ENCODE peak calls at places on chromosomes 1 and 21, in ten cellular contexts. One of them, this sample, is unnamed.

GRCh38 chr1:94258873-94259331 is 21.5 kb upstream of the ARHGAP29 start:
- DNase-seq in breast epithelium: peak; percentile 87
- DNase-seq in stomach: no peak
- DNase-seq in sigmoid colon: peak; percentile 88
- DNase-seq in prostate gland: peak; percentile 68
- DNase-seq in K562: no peak
- DNase-seq in HCT116: peak; percentile 71
- DNase-seq in spleen: no peak
- DNase-seq in H1: no peak
- DNase-seq in transverse colon: peak; percentile 26
- DNase-seq in this sample: no peak

GRCh38 chr21:28671549-28672195 is 321.0 kb downstream of the LTN1 start:
- DNase-seq in breast epithelium: no peak
- DNase-seq in stomach: no peak
- DNase-seq in sigmoid colon: no peak
- DNase-seq in prostate gland: no peak
- DNase-seq in K562: no peak
- DNase-seq in HCT116: no peak
- DNase-seq in spleen: no peak
- DNase-seq in H1: no peak
- DNase-seq in transverse colon: no peak
- DNase-seq in this sample: no peak

GRCh38 chr1:54132485-54132884 is 20.3 kb downstream of the CDCP2 start:
- DNase-seq in breast epithelium: no peak
- DNase-seq in stomach: no peak
- DNase-seq in sigmoid colon: no peak
- DNase-seq in prostate gland: no peak
- DNase-seq in K562: no peak
- DNase-seq in HCT116: no peak
- DNase-seq in spleen: no peak
- DNase-seq in H1: no peak
- DNase-seq in transverse colon: no peak
- DNase-seq in this sample: no peak

GRCh38 chr1:19222979-19223824 is 13.1 kb upstream of the UBR4 start:
- DNase-seq in breast epithelium: no peak
- DNase-seq in stomach: no peak
- DNase-seq in sigmoid colon: no peak
- DNase-seq in prostate gland: no peak
- DNase-seq in K562: no peak
- DNase-seq in HCT116: no peak
- DNase-seq in spleen: no peak
- DNase-seq in H1: no peak
- DNase-seq in transverse colon: no peak
- DNase-seq in this sample: no peak

GRCh38 chr1:54006508-54006907 is 11.5 kb downstream of the LDLRAD1 start:
- DNase-seq in breast epithelium: no peak
- DNase-seq in stomach: no peak
- DNase-seq in sigmoid colon: no peak
- DNase-seq in prostate gland: no peak
- DNase-seq in K562: no peak
- DNase-seq in HCT116: no peak
- DNase-seq in spleen: no peak
- DNase-seq in H1: no peak
- DNase-seq in transverse colon: no peak
- DNase-seq in this sample: no peak

GRCh38 chr1:10033359-10033845 is 644 bp downstream of the UBE4B start:
- DNase-seq in breast epithelium: no peak
- DNase-seq in stomach: no peak
- DNase-seq in sigmoid colon: peak; percentile 62
- DNase-seq in prostate gland: peak; percentile 26
- DNase-seq in K562: no peak
- DNase-seq in HCT116: peak; percentile 21
- DNase-seq in spleen: no peak
- DNase-seq in H1: no peak
- DNase-seq in transverse colon: peak; percentile 25
- DNase-seq in this sample: peak; percentile 92

GRCh38 chr1:181077576-181078242 is 10.8 kb upstream of the IER5 start:
- DNase-seq in breast epithelium: no peak
- DNase-seq in stomach: no peak
- DNase-seq in sigmoid colon: no peak
- DNase-seq in prostate gland: no peak
- DNase-seq in K562: no peak
- DNase-seq in HCT116: no peak
- DNase-seq in spleen: no peak
- DNase-seq in H1: no peak
- DNase-seq in transverse colon: no peak
- DNase-seq in this sample: no peak

GRCh38 chr1:161217831-161218230 is 2.7 kb downstream of the FCER1G start:
- DNase-seq in breast epithelium: no peak
- DNase-seq in stomach: no peak
- DNase-seq in sigmoid colon: peak; percentile 54
- DNase-seq in prostate gland: no peak
- DNase-seq in K562: no peak
- DNase-seq in HCT116: no peak
- DNase-seq in spleen: peak; percentile 63
- DNase-seq in H1: no peak
- DNase-seq in transverse colon: no peak
- DNase-seq in this sample: no peak

GRCh38 chr1:100400332-100400933 is 48.1 kb downstream of the CDC14A start:
- DNase-seq in breast epithelium: no peak
- DNase-seq in stomach: peak; percentile 46
- DNase-seq in sigmoid colon: no peak
- DNase-seq in prostate gland: peak; percentile 30
- DNase-seq in K562: peak; percentile 41
- DNase-seq in HCT116: no peak
- DNase-seq in spleen: peak; percentile 87
- DNase-seq in H1: peak; percentile 38
- DNase-seq in transverse colon: peak; percentile 43
- DNase-seq in this sample: no peak

GRCh38 chr1:37068897-37069296 is 34.6 kb upstream of the GRIK3 start:
- DNase-seq in breast epithelium: no peak
- DNase-seq in stomach: no peak
- DNase-seq in sigmoid colon: no peak
- DNase-seq in prostate gland: no peak
- DNase-seq in K562: no peak
- DNase-seq in HCT116: no peak
- DNase-seq in spleen: no peak
- DNase-seq in H1: no peak
- DNase-seq in transverse colon: no peak
- DNase-seq in this sample: no peak

GRCh38 chr1:196661345-196661744 is 9.5 kb downstream of the CFH start:
- DNase-seq in breast epithelium: no peak
- DNase-seq in stomach: no peak
- DNase-seq in sigmoid colon: no peak
- DNase-seq in prostate gland: no peak
- DNase-seq in K562: no peak
- DNase-seq in HCT116: no peak
- DNase-seq in spleen: no peak
- DNase-seq in H1: no peak
- DNase-seq in transverse colon: no peak
- DNase-seq in this sample: no peak

GRCh38 chr1:150473659-150474058 is 13.6 kb upstream of the TARS2 start:
- DNase-seq in breast epithelium: no peak
- DNase-seq in stomach: no peak
- DNase-seq in sigmoid colon: peak; percentile 83
- DNase-seq in prostate gland: peak; percentile 39
- DNase-seq in K562: no peak
- DNase-seq in HCT116: no peak
- DNase-seq in spleen: no peak
- DNase-seq in H1: no peak
- DNase-seq in transverse colon: no peak
- DNase-seq in this sample: no peak

DNA sequence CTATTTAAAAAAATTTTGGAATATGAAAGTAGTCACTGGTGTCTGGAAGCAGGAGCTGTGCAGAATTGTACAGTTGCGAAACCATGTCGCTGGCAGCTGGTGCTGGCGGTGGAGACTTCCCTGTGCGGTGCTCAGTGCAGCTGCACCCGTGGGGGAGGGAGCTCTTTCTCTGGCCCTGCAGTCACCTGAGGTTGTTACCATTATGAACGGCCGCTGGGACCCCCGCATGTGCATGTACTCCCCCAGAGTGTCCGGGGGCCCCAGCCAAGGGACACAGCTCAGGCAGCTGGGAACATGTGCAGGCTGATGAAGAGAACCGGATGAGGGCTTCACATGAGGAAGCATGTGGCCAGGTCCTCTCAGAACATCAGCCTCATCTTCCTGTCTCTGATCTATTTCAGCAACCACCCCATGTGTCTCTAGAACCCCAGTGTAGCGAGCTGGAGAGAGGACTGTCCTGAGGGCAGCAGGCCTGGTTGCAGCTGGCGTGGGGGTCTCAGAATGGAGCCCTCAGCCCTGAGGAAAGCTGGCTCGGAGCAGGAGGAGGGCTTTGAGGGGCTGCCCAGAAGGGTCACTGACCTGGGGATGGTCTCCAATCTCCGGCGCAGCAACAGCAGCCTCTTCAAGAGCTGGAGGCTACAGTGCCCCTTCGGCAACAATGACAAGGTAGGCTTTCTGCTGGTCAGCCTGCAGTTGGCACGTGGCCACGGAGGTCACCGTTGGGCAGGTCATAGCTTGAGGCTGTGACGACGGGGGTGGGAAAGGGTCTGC is at the start of gene TRPM2:
- DNase-seq in breast epithelium: no peak
- DNase-seq in stomach: peak; percentile 40
- DNase-seq in sigmoid colon: no peak
- DNase-seq in prostate gland: no peak
- DNase-seq in K562: no peak
- DNase-seq in HCT116: no peak
- DNase-seq in spleen: peak; percentile 87
- DNase-seq in H1: no peak
- DNase-seq in transverse colon: peak; percentile 52
- DNase-seq in this sample: no peak
- TF ChIP-seq POLR2A in breast epithelium: no peak
- TF ChIP-seq POLR2A in stomach: no peak
- TF ChIP-seq POLR2A in sigmoid colon: no peak
- TF ChIP-seq POLR2A in prostate gland: no peak
- TF ChIP-seq POLR2A in K562: no peak
- TF ChIP-seq POLR2A in HCT116: no peak
- TF ChIP-seq POLR2A in spleen: no peak
- TF ChIP-seq POLR2A in H1: no peak
- TF ChIP-seq POLR2A in transverse colon: no peak
- TF ChIP-seq POLR2A in this sample: no peak

GRCh38 chr1:221720545-221720944 is 21.3 kb downstream of the DUSP10 start:
- DNase-seq in breast epithelium: no peak
- DNase-seq in stomach: no peak
- DNase-seq in sigmoid colon: no peak
- DNase-seq in prostate gland: no peak
- DNase-seq in K562: no peak
- DNase-seq in HCT116: no peak
- DNase-seq in spleen: no peak
- DNase-seq in H1: no peak
- DNase-seq in transverse colon: no peak
- DNase-seq in this sample: no peak

GRCh38 chr1:221719278-221719597 is 22.7 kb downstream of the DUSP10 start:
- DNase-seq in breast epithelium: no peak
- DNase-seq in stomach: no peak
- DNase-seq in sigmoid colon: no peak
- DNase-seq in prostate gland: no peak
- DNase-seq in K562: no peak
- DNase-seq in HCT116: no peak
- DNase-seq in spleen: no peak
- DNase-seq in H1: no peak
- DNase-seq in transverse colon: no peak
- DNase-seq in this sample: no peak

GRCh38 chr1:221718391-221719277 is 23.3 kb downstream of the DUSP10 start:
- DNase-seq in breast epithelium: no peak
- DNase-seq in stomach: no peak
- DNase-seq in sigmoid colon: no peak
- DNase-seq in prostate gland: no peak
- DNase-seq in K562: no peak
- DNase-seq in HCT116: no peak
- DNase-seq in spleen: no peak
- DNase-seq in H1: no peak
- DNase-seq in transverse colon: no peak
- DNase-seq in this sample: no peak

GRCh38 chr1:221722254-221723017 is 19.5 kb downstream of the DUSP10 start:
- DNase-seq in breast epithelium: no peak
- DNase-seq in stomach: no peak
- DNase-seq in sigmoid colon: no peak
- DNase-seq in prostate gland: no peak
- DNase-seq in K562: no peak
- DNase-seq in HCT116: no peak
- DNase-seq in spleen: no peak
- DNase-seq in H1: no peak
- DNase-seq in transverse colon: no peak
- DNase-seq in this sample: peak; percentile 37

DNA sequence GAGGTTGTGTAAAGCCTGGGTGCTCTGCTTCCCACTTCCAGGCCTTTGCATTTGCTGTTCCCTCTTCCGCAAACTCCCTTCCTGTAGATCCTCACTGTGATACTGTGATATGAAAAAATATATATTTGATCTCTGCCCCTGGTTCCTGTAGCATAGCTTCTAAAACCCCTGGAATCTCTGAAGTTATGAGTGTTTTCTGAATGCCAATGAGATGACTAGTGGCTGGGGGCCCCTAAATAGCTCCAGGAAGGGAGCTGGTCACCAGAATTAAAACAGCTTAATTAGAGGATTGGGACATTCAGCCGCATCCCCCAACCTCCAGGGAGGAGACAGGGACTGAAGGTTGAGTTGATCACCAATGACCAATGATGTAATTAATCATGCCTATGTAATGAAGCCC is 21.9 kb downstream of the DUSP10 start:
- DNase-seq in breast epithelium: no peak
- DNase-seq in stomach: no peak
- DNase-seq in sigmoid colon: no peak
- DNase-seq in prostate gland: no peak
- DNase-seq in K562: no peak
- DNase-seq in HCT116: no peak
- DNase-seq in spleen: no peak
- DNase-seq in H1: no peak
- DNase-seq in transverse colon: no peak
- DNase-seq in this sample: no peak
- TF ChIP-seq POLR2AphosphoS5 in breast epithelium: no peak
- TF ChIP-seq POLR2AphosphoS5 in stomach: no peak
- TF ChIP-seq POLR2AphosphoS5 in sigmoid colon: no peak
- TF ChIP-seq POLR2AphosphoS5 in prostate gland: no peak
- TF ChIP-seq POLR2AphosphoS5 in K562: no peak
- TF ChIP-seq POLR2AphosphoS5 in HCT116: no peak
- TF ChIP-seq POLR2AphosphoS5 in spleen: no peak
- TF ChIP-seq POLR2AphosphoS5 in H1: no peak
- TF ChIP-seq POLR2AphosphoS5 in transverse colon: no peak
- TF ChIP-seq POLR2AphosphoS5 in this sample: no peak

GRCh38 chr1:38651669-38652068 is 207.9 kb downstream of the RRAGC start:
- DNase-seq in breast epithelium: no peak
- DNase-seq in stomach: no peak
- DNase-seq in sigmoid colon: no peak
- DNase-seq in prostate gland: no peak
- DNase-seq in K562: no peak
- DNase-seq in HCT116: no peak
- DNase-seq in spleen: no peak
- DNase-seq in H1: no peak
- DNase-seq in transverse colon: no peak
- DNase-seq in this sample: no peak
- H3K4me3 ChIP-seq in breast epithelium: no peak overlapping the region
- H3K4me3 ChIP-seq in stomach: no peak overlapping the region
- H3K4me3 ChIP-seq in sigmoid colon: no peak overlapping the region
- H3K4me3 ChIP-seq in prostate gland: no peak overlapping the region
- H3K4me3 ChIP-seq in K562: no peak overlapping the region
- H3K4me3 ChIP-seq in HCT116: no peak overlapping the region
- H3K4me3 ChIP-seq in spleen: no peak overlapping the region
- H3K4me3 ChIP-seq in H1: no peak overlapping the region
- H3K4me3 ChIP-seq in transverse colon: no peak overlapping the region
- H3K4me3 ChIP-seq in this sample: no peak overlapping the region

GRCh38 chr1:202144510-202145324 is at the start of gene ARL8A:
- DNase-seq in breast epithelium: peak; percentile 64
- DNase-seq in stomach: peak; percentile 73
- DNase-seq in sigmoid colon: peak; percentile 82
- DNase-seq in prostate gland: peak; percentile 66
- DNase-seq in K562: peak; percentile 90
- DNase-seq in HCT116: no peak
- DNase-seq in spleen: peak; percentile 96
- DNase-seq in H1: no peak
- DNase-seq in transverse colon: peak; percentile 80
- DNase-seq in this sample: no peak
- TF ChIP-seq POLR2A in breast epithelium: no peak
- TF ChIP-seq POLR2A in stomach: no peak
- TF ChIP-seq POLR2A in sigmoid colon: no peak
- TF ChIP-seq POLR2A in prostate gland: peak; percentile 55
- TF ChIP-seq POLR2A in K562: peak; percentile 54
- TF ChIP-seq POLR2A in HCT116: no peak
- TF ChIP-seq POLR2A in spleen: no peak
- TF ChIP-seq POLR2A in H1: no peak
- TF ChIP-seq POLR2A in transverse colon: no peak
- TF ChIP-seq POLR2A in this sample: no peak

This sample was measured in esophagus muscularis mucosa.